ENCODE peak calls at places on chromosomes 2 and 18, in five cellular contexts. R, M, T, Z and G are unnamed samples.
A peak's percentile ranks its signal among the peaks of the same experiment; 100 is the strongest.

GRCh38 chr2:70161069-70161534 is 29.7 kb downstream of the C2orf42 start:
- DNase-seq in M (peak; percentile 61), T (no peak), Z (no peak), R (peak; percentile 68), G (no peak)

GRCh38 chr2:156005999-156006712 is 326.4 kb downstream of the NR4A2 start:
- DNase-seq in R (peak; percentile 62), T (no peak), Z (no peak), M (no peak), G (no peak)

GRCh38 chr2:74670263-74670662 is 16.2 kb downstream of the SEMA4F start:
- DNase-seq in R (no peak), Z (no peak), T (no peak), M (no peak), G (no peak)

GRCh38 chr2:100821255-100821912 is 1.4 kb downstream of the NPAS2 start:
- DNase-seq in T (no peak), Z (no peak), M (no peak), R (no peak), G (peak; percentile 25)

GRCh38 chr18:79133724-79134123 is 64.5 kb downstream of the ATP9B start:
- DNase-seq in M (no peak), T (peak; percentile 24), R (no peak), Z (no peak), G (no peak)

GRCh38 chr2:23286765-23287155 is 98.2 kb upstream of the KLHL29 start:
- DNase-seq in T (peak; percentile 25), M (no peak), R (peak; percentile 21), Z (peak; percentile 52), G (no peak)

GRCh38 chr2:172693037-172693436 is 42.6 kb upstream of the RAPGEF4 start:
- DNase-seq in R (peak; percentile 99), M (no peak), Z (no peak), T (peak; percentile 48), G (no peak)

GRCh38 chr2:103991591-103991990 is 862.3 kb upstream of the POU3F3 start:
- DNase-seq in Z (no peak), M (no peak), R (peak; percentile 4), T (no peak), G (no peak)

GRCh38 chr2:25158096-25158852 is 10.1 kb downstream of the POMC start:
- DNase-seq in R (no peak), T (no peak), M (no peak), Z (no peak), G (no peak)

GRCh38 chr2:235421618-235422017 is 72.2 kb upstream of the AGAP1 start:
- DNase-seq in R (no peak), T (peak; percentile 31), Z (peak; percentile 86), M (no peak), G (no peak)

GRCh38 chr2:180003566-180003965 is 3.5 kb downstream of the CWC22 start:
- DNase-seq in T (no peak), M (no peak), R (peak; percentile 82), Z (no peak), G (no peak)

GRCh38 chr2:67130526-67131309 is 266.4 kb upstream of the ETAA1 start:
- DNase-seq in T (no peak), R (no peak), Z (no peak), M (no peak), G (no peak)

GRCh38 chr2:205752924-205753323 is 70.6 kb downstream of the NRP2 start:
- DNase-seq in R (no peak), M (no peak), Z (no peak), T (no peak), G (no peak)

GRCh38 chr2:118095610-118096009 is 7.3 kb downstream of the INSIG2 start:
- DNase-seq in T (no peak), R (no peak), Z (no peak), M (no peak), G (no peak)

GRCh38 chr18:35389095-35389618 is 12.0 kb upstream of the ZNF396 start:
- DNase-seq in Z (no peak), T (no peak), R (peak; percentile 43), M (no peak), G (no peak)

GRCh38 chr2:3689998-3690748 is 13.2 kb upstream of the DCDC2C start:
- DNase-seq in R (no peak), M (no peak), T (no peak), Z (no peak), G (no peak)

GRCh38 chr2:200985806-200986205 is 22.3 kb upstream of the ORC2 start:
- DNase-seq in M (no peak), Z (no peak), R (no peak), T (no peak), G (no peak)

GRCh38 chr18:54822872-54823845 is 5.1 kb upstream of the RAB27B start:
- DNase-seq in M (no peak), T (no peak), R (peak; percentile 93), Z (no peak), G (no peak)

GRCh38 chr2:158676696-158677095 is 118.4 kb upstream of the DAPL1 start:
- DNase-seq in T (peak; percentile 47), Z (no peak), M (no peak), R (no peak), G (no peak)

GRCh38 chr2:187552959-187553681 is 1.1 kb downstream of the TFPI start:
- DNase-seq in Z (no peak), T (no peak), M (no peak), R (peak; percentile 87), G (no peak)

GRCh38 chr2:191245046-191245868 is at the start of gene MYO1B:
- DNase-seq in M (peak; percentile 68), R (peak; percentile 74), T (peak; percentile 76), Z (peak; percentile 92), G (peak; percentile 63)
- TF ChIP-seq CTCF in M (peak; percentile 38), R (peak; percentile 70), T (peak; percentile 55), Z (peak; percentile 74), G (no peak)

GRCh38 chr18:49628993-49629795 is 67.3 kb downstream of the LIPG start:
- DNase-seq in M (no peak), T (peak; percentile 32), R (no peak), Z (peak; percentile 89), G (no peak)
- TF ChIP-seq CTCF in M (no peak), T (no peak), R (peak; percentile 34), Z (peak; percentile 58), G (no peak)

DNA sequence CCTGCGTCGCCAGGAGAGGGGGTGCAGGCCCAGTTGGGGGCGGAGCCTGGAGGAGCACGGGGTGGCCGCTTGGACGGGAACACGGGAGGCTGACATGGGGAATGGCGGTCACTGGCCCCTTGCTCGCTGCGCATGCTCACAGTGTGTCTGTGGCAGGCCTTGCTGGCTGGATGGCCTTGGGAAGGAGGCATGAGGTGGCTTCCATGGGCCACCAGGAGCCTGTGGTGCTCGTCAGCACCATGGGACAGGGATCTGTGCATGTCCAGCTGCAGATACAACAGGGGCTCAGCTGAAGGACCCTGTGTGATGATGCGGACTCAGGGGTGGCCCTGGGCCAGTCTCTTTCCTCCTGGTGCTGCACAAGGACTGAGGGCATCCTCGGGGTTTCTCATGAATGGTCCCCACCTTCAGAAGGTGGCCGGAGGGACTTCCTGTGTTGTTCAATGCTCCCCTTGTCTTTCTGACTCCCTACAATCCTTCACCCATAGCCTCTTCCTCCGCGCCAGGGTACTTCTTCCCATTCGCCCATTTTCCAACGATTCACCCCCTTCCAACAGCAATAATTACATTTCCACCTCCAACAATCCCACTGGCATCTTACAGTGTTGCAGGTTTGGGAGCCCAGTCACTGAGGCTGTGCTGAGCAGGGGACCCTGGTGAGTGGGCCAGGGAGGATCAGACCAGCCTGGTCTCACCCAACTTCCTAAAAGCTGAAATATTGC is 3.4 kb upstream of the SP140L start:
- DNase-seq in T (no peak), Z (no peak), M (no peak), R (no peak), G (no peak)
- TF ChIP-seq CTCF in T (no peak), Z (no peak), M (peak; percentile 25), R (peak; percentile 10), G (no peak)

GRCh38 chr2:232502901-232503791 is 15.5 kb upstream of the ECEL1 start:
- DNase-seq in R (no peak), Z (no peak), M (peak; percentile 62), T (peak; percentile 44), G (no peak)
- TF ChIP-seq CTCF in R (no peak), Z (no peak), M (no peak), T (no peak), G (no peak)

GRCh38 chr2:28589746-28590463 is 94.0 kb downstream of the PLB1 start:
- DNase-seq in Z (no peak), R (no peak), T (no peak), M (no peak), G (no peak)

GRCh38 chr2:28593356-28593755 is 97.5 kb downstream of the PLB1 start:
- DNase-seq in T (no peak), Z (peak; percentile 41), M (no peak), R (no peak), G (no peak)

GRCh38 chr2:28590496-28591301 is 94.8 kb downstream of the PLB1 start:
- DNase-seq in Z (peak; percentile 37), T (no peak), M (no peak), R (peak; percentile 74), G (no peak)

GRCh38 chr2:28592481-28592880 is 96.6 kb downstream of the PLB1 start:
- DNase-seq in Z (no peak), M (no peak), T (no peak), R (no peak), G (no peak)

DNA sequence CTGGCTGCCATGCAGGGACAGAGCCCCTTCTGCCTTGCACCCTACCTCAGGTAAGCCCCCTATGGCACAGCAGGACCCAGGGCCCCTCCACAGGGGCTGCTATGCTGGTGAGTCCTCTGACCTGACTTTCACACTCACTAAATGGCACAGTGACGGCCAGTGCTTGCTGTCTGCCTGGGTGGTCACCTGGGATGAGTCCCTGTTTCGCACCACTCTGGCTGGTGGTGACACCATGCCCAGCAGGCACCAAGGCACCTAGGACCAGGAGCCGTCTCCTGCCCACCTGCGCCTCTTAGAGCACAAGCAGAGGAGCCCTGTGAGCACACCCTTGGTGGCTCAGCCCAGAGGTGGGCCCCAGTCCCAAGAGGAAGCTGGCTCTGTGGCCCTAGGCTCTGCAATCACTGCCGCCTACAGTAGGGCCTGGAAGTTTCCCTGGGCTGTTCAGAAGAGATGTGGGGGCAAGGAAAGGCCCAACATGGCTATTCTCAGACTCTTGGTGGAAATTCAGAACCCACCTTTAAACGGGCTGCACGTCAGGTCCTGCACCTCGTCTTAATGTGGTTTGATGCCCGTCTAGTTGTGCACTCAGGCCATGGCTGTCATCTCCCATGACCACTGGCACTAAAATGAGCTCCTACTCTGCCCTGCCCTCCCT is 96.0 kb downstream of the PLB1 start:
- DNase-seq in R (no peak), Z (peak; percentile 39), T (no peak), M (no peak), G (no peak)
- TF ChIP-seq CTCF in R (no peak), Z (no peak), T (no peak), M (no peak), G (no peak)

DNA sequence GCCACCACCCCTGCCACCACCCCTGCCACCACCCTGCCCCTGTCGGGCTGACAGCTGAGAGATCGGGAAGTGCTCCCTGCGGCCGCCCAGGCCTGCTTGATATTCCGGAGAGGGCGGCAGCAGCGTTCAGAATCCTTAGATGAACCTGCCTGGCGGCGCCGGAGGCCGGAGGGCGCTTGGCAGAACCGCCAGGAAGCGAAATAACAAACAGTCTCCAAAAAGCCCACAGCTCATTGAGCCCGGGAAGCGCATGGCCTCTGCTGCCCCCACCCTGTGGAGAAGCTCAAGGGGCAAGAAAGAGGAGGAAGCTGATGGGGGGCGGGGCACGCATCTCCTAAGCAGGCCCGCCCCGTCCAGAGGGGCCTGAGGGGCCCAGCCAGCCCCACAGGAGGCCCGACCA is 92.2 kb upstream of the MBOAT2 start:
- DNase-seq in T (peak; percentile 67), M (no peak), R (no peak), Z (peak; percentile 60), G (no peak)
- TF ChIP-seq CTCF in T (peak; percentile 17), M (no peak), R (peak; percentile 12), Z (peak; percentile 9), G (no peak)